ENCODE peak calls at places on chromosomes 1 and 21, in eight cellular contexts. One of them, this sample, is unnamed.

GRCh38 chr1:59116920-59117542 is 179.9 kb upstream of the FGGY start:
- DNase-seq in GM06990: no peak
- DNase-seq in C1 segment of cervical spinal cord: no peak
- DNase-seq in activated T-cell treated with anti-CD3 and anti-CD28 coated beads, Interleukin-2, amount 50 U/mL, for 1 hour: no peak
- DNase-seq in astrocyte of the spinal cord: peak; percentile 56
- DNase-seq in stimulated activated CD4-positive, alpha-beta T cell treated with anti-CD3 and anti-CD28 coated beads, Interleukin-1b, Interleukin-23, amount 100 ng/mL, for 1 hour: no peak
- DNase-seq in retina: no peak
- DNase-seq in GM23248: peak; percentile 75
- DNase-seq in this sample: no peak

GRCh38 chr1:222909586-222909985 is 94.7 kb downstream of the DISP1 start:
- DNase-seq in GM06990: no peak
- DNase-seq in C1 segment of cervical spinal cord: no peak
- DNase-seq in activated T-cell treated with anti-CD3 and anti-CD28 coated beads, Interleukin-2, amount 50 U/mL, for 1 hour: no peak
- DNase-seq in astrocyte of the spinal cord: no peak
- DNase-seq in stimulated activated CD4-positive, alpha-beta T cell treated with anti-CD3 and anti-CD28 coated beads, Interleukin-1b, Interleukin-23, amount 100 ng/mL, for 1 hour: no peak
- DNase-seq in retina: no peak
- DNase-seq in GM23248: peak; percentile 83
- DNase-seq in this sample: no peak

GRCh38 chr1:31954607-31955283 is 16.6 kb upstream of the PTP4A2 start:
- DNase-seq in GM06990: peak; percentile 47
- DNase-seq in C1 segment of cervical spinal cord: peak; percentile 82
- DNase-seq in activated T-cell treated with anti-CD3 and anti-CD28 coated beads, Interleukin-2, amount 50 U/mL, for 1 hour: no peak
- DNase-seq in astrocyte of the spinal cord: peak; percentile 96
- DNase-seq in stimulated activated CD4-positive, alpha-beta T cell treated with anti-CD3 and anti-CD28 coated beads, Interleukin-1b, Interleukin-23, amount 100 ng/mL, for 1 hour: no peak
- DNase-seq in retina: no peak
- DNase-seq in GM23248: peak; percentile 97
- DNase-seq in this sample: peak; percentile 70

GRCh38 chr1:233730809-233731208 is 116.9 kb downstream of the KCNK1 start:
- DNase-seq in GM06990: no peak
- DNase-seq in C1 segment of cervical spinal cord: no peak
- DNase-seq in activated T-cell treated with anti-CD3 and anti-CD28 coated beads, Interleukin-2, amount 50 U/mL, for 1 hour: no peak
- DNase-seq in astrocyte of the spinal cord: no peak
- DNase-seq in stimulated activated CD4-positive, alpha-beta T cell treated with anti-CD3 and anti-CD28 coated beads, Interleukin-1b, Interleukin-23, amount 100 ng/mL, for 1 hour: no peak
- DNase-seq in retina: no peak
- DNase-seq in GM23248: no peak
- DNase-seq in this sample: no peak

GRCh38 chr1:9612162-9612845 is 23.6 kb downstream of the TMEM201 start:
- DNase-seq in GM06990: no peak
- DNase-seq in C1 segment of cervical spinal cord: no peak
- DNase-seq in activated T-cell treated with anti-CD3 and anti-CD28 coated beads, Interleukin-2, amount 50 U/mL, for 1 hour: no peak
- DNase-seq in astrocyte of the spinal cord: no peak
- DNase-seq in stimulated activated CD4-positive, alpha-beta T cell treated with anti-CD3 and anti-CD28 coated beads, Interleukin-1b, Interleukin-23, amount 100 ng/mL, for 1 hour: no peak
- DNase-seq in retina: no peak
- DNase-seq in GM23248: no peak
- DNase-seq in this sample: no peak

GRCh38 chr1:82565146-82565545 is 764.4 kb downstream of the ADGRL2 start:
- DNase-seq in GM06990: no peak
- DNase-seq in C1 segment of cervical spinal cord: no peak
- DNase-seq in activated T-cell treated with anti-CD3 and anti-CD28 coated beads, Interleukin-2, amount 50 U/mL, for 1 hour: no peak
- DNase-seq in astrocyte of the spinal cord: peak; percentile 90
- DNase-seq in stimulated activated CD4-positive, alpha-beta T cell treated with anti-CD3 and anti-CD28 coated beads, Interleukin-1b, Interleukin-23, amount 100 ng/mL, for 1 hour: no peak
- DNase-seq in retina: no peak
- DNase-seq in GM23248: peak; percentile 87
- DNase-seq in this sample: peak; percentile 79

GRCh38 chr21:19535356-19535755 is 1131.8 kb upstream of the TMPRSS15 start:
- DNase-seq in GM06990: no peak
- DNase-seq in C1 segment of cervical spinal cord: no peak
- DNase-seq in activated T-cell treated with anti-CD3 and anti-CD28 coated beads, Interleukin-2, amount 50 U/mL, for 1 hour: no peak
- DNase-seq in astrocyte of the spinal cord: no peak
- DNase-seq in stimulated activated CD4-positive, alpha-beta T cell treated with anti-CD3 and anti-CD28 coated beads, Interleukin-1b, Interleukin-23, amount 100 ng/mL, for 1 hour: no peak
- DNase-seq in retina: no peak
- DNase-seq in GM23248: no peak
- DNase-seq in this sample: no peak

GRCh38 chr1:173193639-173194038 is 13.5 kb downstream of the TNFSF4 start:
- DNase-seq in GM06990: no peak
- DNase-seq in C1 segment of cervical spinal cord: no peak
- DNase-seq in activated T-cell treated with anti-CD3 and anti-CD28 coated beads, Interleukin-2, amount 50 U/mL, for 1 hour: no peak
- DNase-seq in astrocyte of the spinal cord: peak; percentile 84
- DNase-seq in stimulated activated CD4-positive, alpha-beta T cell treated with anti-CD3 and anti-CD28 coated beads, Interleukin-1b, Interleukin-23, amount 100 ng/mL, for 1 hour: no peak
- DNase-seq in retina: no peak
- DNase-seq in GM23248: peak; percentile 82
- DNase-seq in this sample: no peak

GRCh38 chr1:1684031-1684681 is 8.4 kb downstream of the SLC35E2B start:
- DNase-seq in GM06990: no peak
- DNase-seq in C1 segment of cervical spinal cord: no peak
- DNase-seq in activated T-cell treated with anti-CD3 and anti-CD28 coated beads, Interleukin-2, amount 50 U/mL, for 1 hour: no peak
- DNase-seq in astrocyte of the spinal cord: no peak
- DNase-seq in stimulated activated CD4-positive, alpha-beta T cell treated with anti-CD3 and anti-CD28 coated beads, Interleukin-1b, Interleukin-23, amount 100 ng/mL, for 1 hour: no peak
- DNase-seq in retina: no peak
- DNase-seq in GM23248: no peak
- DNase-seq in this sample: no peak

GRCh38 chr21:41620982-41621381 is 113.0 kb upstream of the TMPRSS2 start:
- DNase-seq in GM06990: no peak
- DNase-seq in C1 segment of cervical spinal cord: no peak
- DNase-seq in activated T-cell treated with anti-CD3 and anti-CD28 coated beads, Interleukin-2, amount 50 U/mL, for 1 hour: no peak
- DNase-seq in astrocyte of the spinal cord: no peak
- DNase-seq in stimulated activated CD4-positive, alpha-beta T cell treated with anti-CD3 and anti-CD28 coated beads, Interleukin-1b, Interleukin-23, amount 100 ng/mL, for 1 hour: no peak
- DNase-seq in retina: no peak
- DNase-seq in GM23248: peak; percentile 82
- DNase-seq in this sample: no peak

GRCh38 chr1:28755701-28756100 is 19.0 kb downstream of the YTHDF2 start:
- DNase-seq in GM06990: no peak
- DNase-seq in C1 segment of cervical spinal cord: no peak
- DNase-seq in activated T-cell treated with anti-CD3 and anti-CD28 coated beads, Interleukin-2, amount 50 U/mL, for 1 hour: no peak
- DNase-seq in astrocyte of the spinal cord: no peak
- DNase-seq in stimulated activated CD4-positive, alpha-beta T cell treated with anti-CD3 and anti-CD28 coated beads, Interleukin-1b, Interleukin-23, amount 100 ng/mL, for 1 hour: no peak
- DNase-seq in retina: no peak
- DNase-seq in GM23248: no peak
- DNase-seq in this sample: no peak

GRCh38 chr1:29563571-29563970 is 327.2 kb downstream of the PTPRU start:
- DNase-seq in GM06990: no peak
- DNase-seq in C1 segment of cervical spinal cord: no peak
- DNase-seq in activated T-cell treated with anti-CD3 and anti-CD28 coated beads, Interleukin-2, amount 50 U/mL, for 1 hour: no peak
- DNase-seq in astrocyte of the spinal cord: no peak
- DNase-seq in stimulated activated CD4-positive, alpha-beta T cell treated with anti-CD3 and anti-CD28 coated beads, Interleukin-1b, Interleukin-23, amount 100 ng/mL, for 1 hour: no peak
- DNase-seq in retina: no peak
- DNase-seq in GM23248: peak; percentile 9
- DNase-seq in this sample: no peak

GRCh38 chr1:165633624-165634023 is 2.6 kb downstream of the MGST3 start:
- DNase-seq in GM06990: no peak
- DNase-seq in C1 segment of cervical spinal cord: no peak
- DNase-seq in activated T-cell treated with anti-CD3 and anti-CD28 coated beads, Interleukin-2, amount 50 U/mL, for 1 hour: no peak
- DNase-seq in astrocyte of the spinal cord: peak; percentile 45
- DNase-seq in stimulated activated CD4-positive, alpha-beta T cell treated with anti-CD3 and anti-CD28 coated beads, Interleukin-1b, Interleukin-23, amount 100 ng/mL, for 1 hour: no peak
- DNase-seq in retina: no peak
- DNase-seq in GM23248: peak; percentile 82
- DNase-seq in this sample: no peak

This sample was measured in kidney epithelial cell.